ENCODE peak calls at places on chromosomes 6 and 20, in five cellular contexts. V is activated naive CD4-positive, alpha-beta T cell treated with Interleukin-2 at 50 U/mL for 16 hours; W is cardiac fibroblast; Y is CD4-positive, alpha-beta T cell; P is naive thymus-derived CD8-positive, alpha-beta T cell. H is an unnamed sample.

GRCh38 chr6:144131248-144131709 is 19.0 kb upstream of the STX11 start:
- DNase-seq in P (no peak), Y (no peak), V (no peak), W (peak), H (no peak)

GRCh38 chr6:52998603-52999002 is 3.5 kb upstream of the GSTA4 start:
- DNase-seq in W (no peak), Y (no peak), P (no peak), V (no peak), H (no peak)

GRCh38 chr20:19024296-19025035 is 188.0 kb upstream of the SLC24A3 start:
- DNase-seq in W (no peak), P (no peak), V (no peak), Y (no peak), H (no peak)

GRCh38 chr20:17822039-17822438 is 122.3 kb downstream of the BANF2 start:
- DNase-seq in V (no peak), W (peak), P (no peak), Y (no peak), H (no peak)

GRCh38 chr6:119132211-119133004 is 53.9 kb upstream of the FAM184A start:
- DNase-seq in Y (no peak), V (no peak), W (peak), P (no peak), H (no peak)

GRCh38 chr6:38262609-38263008 is 377.1 kb downstream of the BTBD9 start:
- DNase-seq in Y (no peak), V (no peak), W (no peak), P (no peak), H (no peak)

GRCh38 chr20:44411757-44412401 is 56.4 kb downstream of the HNF4A start:
- DNase-seq in Y (no peak), P (no peak), V (no peak), W (no peak), H (no peak)

GRCh38 chr20:44080646-44081267 is 106.2 kb downstream of the JPH2 start:
- DNase-seq in V (peak), Y (peak), W (peak), P (peak), H (peak)

GRCh38 chr6:80480478-80481157 is 374.1 kb downstream of the BCKDHB start:
- DNase-seq in Y (no peak), P (no peak), V (no peak), W (no peak), H (no peak)